ENCODE peak calls at places on chromosomes 1 and 21, in six cellular contexts. X is left ventricle myocardium inferior; V is H1; L is mucosa of descending colon; T is AG09309; Z is CD8-positive, alpha-beta memory T cell. R is an unnamed sample.

GRCh38 chr1:119286587-119287181 is 81.9 kb upstream of the HAO2 start:
- DNase-seq in L (no peak), T (no peak), X (no peak), Z (no peak), V (peak), R (peak)

GRCh38 chr1:107529511-107530149 is 388.8 kb downstream of the NTNG1 start:
- DNase-seq in X (no peak), V (no peak), Z (no peak), T (peak), L (no peak), R (peak)

GRCh38 chr1:69710484-69710883 is 142.8 kb downstream of the LRRC7 start:
- DNase-seq in X (no peak), T (no peak), L (no peak), Z (no peak), V (no peak), R (no peak)

GRCh38 chr1:172727956-172728603 is 69.2 kb downstream of the FASLG start:
- DNase-seq in Z (no peak), L (no peak), X (no peak), T (no peak), V (peak), R (peak)

GRCh38 chr1:6743189-6744101 is 41.8 kb upstream of the CAMTA1 start:
- DNase-seq in X (peak), Z (no peak), V (peak), L (no peak), T (peak), R (no peak)

GRCh38 chr1:203296456-203297073 is 8.8 kb upstream of the BTG2 start:
- DNase-seq in Z (no peak), V (no peak), X (no peak), T (no peak), L (no peak), R (no peak)

GRCh38 chr1:22683547-22683946 is 27.1 kb upstream of the EPHB2 start:
- DNase-seq in X (no peak), Z (no peak), V (no peak), L (no peak), T (no peak), R (no peak)

GRCh38 chr1:205813755-205814058 is 709 bp upstream of the SLC41A1 start:
- DNase-seq in Z (peak), T (no peak), V (no peak), X (peak), L (peak), R (no peak)

GRCh38 chr1:245673920-245674414 is 519.2 kb downstream of the KIF26B start:
- DNase-seq in V (no peak), T (peak), Z (no peak), X (no peak), L (no peak), R (no peak)

GRCh38 chr1:7003676-7004075 is 218.4 kb downstream of the CAMTA1 start:
- DNase-seq in X (no peak), Z (no peak), T (no peak), L (no peak), V (no peak), R (no peak)

GRCh38 chr1:9629445-9630201 is 21.9 kb upstream of the PIK3CD start:
- DNase-seq in V (peak), L (peak), Z (peak), T (no peak), X (peak), R (no peak)

GRCh38 chr21:27369962-27370578 is 403.2 kb upstream of the ADAMTS5 start:
- DNase-seq in X (no peak), L (no peak), V (no peak), Z (no peak), T (no peak), R (peak)

GRCh38 chr1:168696125-168696524 is 32.9 kb downstream of the DPT start:
- DNase-seq in X (no peak), Z (no peak), V (no peak), T (no peak), L (no peak), R (no peak)

GRCh38 chr1:112515311-112516009 is 6.7 kb downstream of the WNT2B start:
- DNase-seq in X (no peak), V (no peak), L (no peak), T (no peak), Z (no peak), R (no peak)

GRCh38 chr1:15139654-15140350 is 13.7 kb upstream of the TMEM51 start:
- DNase-seq in L (no peak), X (peak), T (no peak), V (peak), Z (no peak), R (no peak)

GRCh38 chr1:42013881-42014470 is 95.3 kb upstream of the HIVEP3 start:
- DNase-seq in Z (no peak), T (no peak), L (no peak), V (no peak), X (no peak), R (no peak)

GRCh38 chr1:207959141-207959825 is 48.4 kb upstream of the CD34 start:
- DNase-seq in T (no peak), V (peak), X (peak), L (peak), Z (no peak), R (no peak)

GRCh38 chr21:16033193-16033592 is 303.4 kb downstream of the USP25 start:
- DNase-seq in X (no peak), L (no peak), V (no peak), Z (no peak), T (no peak), R (no peak)

GRCh38 chr1:205448540-205449253 is 7.1 kb downstream of the BLACAT1 start:
- DNase-seq in X (no peak), L (no peak), Z (no peak), V (peak), T (no peak), R (peak)

GRCh38 chr1:109969430-109969829 is 15.1 kb upstream of the AHCYL1 start:
- DNase-seq in T (peak), L (no peak), X (no peak), Z (no peak), V (no peak), R (no peak)

GRCh38 chr1:59432531-59433439 is 135.9 kb downstream of the FGGY start:
- DNase-seq in X (no peak), V (no peak), T (no peak), Z (no peak), L (no peak), R (no peak)

GRCh38 chr1:22861764-22862440 is 110.8 kb downstream of the LACTBL1 start:
- DNase-seq in X (no peak), V (peak), Z (no peak), T (peak), L (no peak), R (no peak)

GRCh38 chr1:44407430-44408180 is 2.5 kb downstream of the RNF220 start:
- DNase-seq in T (no peak), L (no peak), X (no peak), Z (no peak), V (peak), R (no peak)

GRCh38 chr1:54401799-54402198 is 4.4 kb downstream of the SSBP3 start:
- DNase-seq in X (no peak), Z (no peak), V (no peak), L (no peak), T (no peak), R (no peak)

GRCh38 chr1:88979054-88979748 is 13.2 kb downstream of the KYAT3 start:
- DNase-seq in V (no peak), X (no peak), T (no peak), L (no peak), Z (no peak), R (no peak)

GRCh38 chr1:234597894-234598293 is 12.1 kb downstream of the IRF2BP2 start:
- DNase-seq in L (no peak), X (peak), T (no peak), Z (peak), V (no peak), R (no peak)

GRCh38 chr1:54247858-54248257 is 47.9 kb downstream of the MRPL37 start:
- DNase-seq in V (no peak), X (no peak), L (no peak), T (no peak), Z (no peak), R (no peak)

GRCh38 chr1:165831146-165831545 is 3.7 kb downstream of the UCK2 start:
- DNase-seq in X (no peak), T (no peak), V (no peak), Z (no peak), L (no peak), R (no peak)

GRCh38 chr1:165828103-165828558 is 717 bp downstream of the UCK2 start:
- DNase-seq in L (peak), X (peak), T (no peak), Z (peak), V (peak), R (peak)

GRCh38 chr1:165828581-165829329 is 1.3 kb downstream of the UCK2 start:
- DNase-seq in L (peak), V (peak), X (peak), Z (no peak), T (peak), R (peak)

GRCh38 chr1:165827199-165828102 is at the start of gene UCK2:
- DNase-seq in T (no peak), V (peak), Z (peak), L (peak), X (peak), R (peak)

DNA sequence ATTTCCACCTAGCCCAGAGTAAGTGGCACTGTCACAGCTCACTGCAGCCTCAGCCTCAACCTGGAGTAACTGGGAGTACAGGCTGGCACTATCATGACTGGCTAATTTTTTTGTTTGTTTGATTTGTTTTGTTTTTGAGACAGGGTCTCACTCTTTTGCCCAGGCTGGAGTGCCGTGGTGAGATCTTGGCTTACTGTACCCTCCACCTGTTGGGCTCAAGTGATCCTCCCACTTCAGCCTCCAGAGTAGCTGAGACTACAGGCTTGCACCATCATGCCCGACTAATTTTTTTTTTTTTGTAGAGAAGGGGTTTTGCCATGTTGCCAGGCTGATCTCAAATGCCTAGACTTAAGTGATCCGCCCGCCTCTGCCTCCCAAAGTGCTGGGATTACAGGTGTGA is 2.5 kb downstream of the UCK2 start:
- DNase-seq in V (no peak), Z (no peak), T (no peak), X (no peak), L (no peak), R (no peak)
- H3K4me3 ChIP-seq in V (no peak), Z (no peak), T (no peak), X (no peak), L (no peak), R (no peak)

DNA sequence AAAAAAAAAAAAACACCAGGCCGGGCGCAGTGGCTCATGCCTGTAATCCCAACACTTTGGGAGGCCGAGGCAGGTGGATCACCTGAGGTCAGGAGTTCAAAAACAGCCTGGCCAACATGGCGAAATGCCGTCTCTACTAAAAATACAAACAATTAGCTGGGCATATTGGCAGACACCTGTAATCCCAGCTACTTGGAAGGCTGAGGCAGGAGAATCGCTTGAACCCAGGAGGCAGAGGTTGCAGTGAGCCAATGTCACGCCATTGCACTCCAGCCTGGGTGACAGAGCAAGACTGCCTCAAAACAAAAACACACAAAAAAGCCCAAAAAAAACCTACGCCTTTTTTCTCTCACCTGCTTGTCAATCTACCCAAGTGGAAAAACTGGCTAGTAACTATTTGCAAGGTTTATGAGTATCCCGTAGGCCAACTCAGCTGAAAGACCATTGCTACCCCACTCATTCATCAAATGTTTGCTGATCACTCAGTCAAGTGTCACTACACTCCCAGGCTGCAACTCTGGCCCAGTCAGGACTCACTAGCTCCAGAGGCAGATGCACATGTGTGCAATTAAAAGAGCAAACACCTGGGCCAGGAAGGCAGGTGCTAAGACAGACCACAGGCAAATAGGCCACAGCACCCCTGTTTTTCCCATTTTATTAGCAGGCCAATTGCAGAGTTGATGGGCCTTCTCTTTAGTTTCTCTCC is 2.0 kb downstream of the CSRP1 start:
- DNase-seq in L (no peak), Z (no peak), V (no peak), X (no peak), T (no peak), R (no peak)
- H3K4me3 ChIP-seq in L (no peak), Z (no peak), V (no peak), X (peak), T (peak), R (no peak)

DNA sequence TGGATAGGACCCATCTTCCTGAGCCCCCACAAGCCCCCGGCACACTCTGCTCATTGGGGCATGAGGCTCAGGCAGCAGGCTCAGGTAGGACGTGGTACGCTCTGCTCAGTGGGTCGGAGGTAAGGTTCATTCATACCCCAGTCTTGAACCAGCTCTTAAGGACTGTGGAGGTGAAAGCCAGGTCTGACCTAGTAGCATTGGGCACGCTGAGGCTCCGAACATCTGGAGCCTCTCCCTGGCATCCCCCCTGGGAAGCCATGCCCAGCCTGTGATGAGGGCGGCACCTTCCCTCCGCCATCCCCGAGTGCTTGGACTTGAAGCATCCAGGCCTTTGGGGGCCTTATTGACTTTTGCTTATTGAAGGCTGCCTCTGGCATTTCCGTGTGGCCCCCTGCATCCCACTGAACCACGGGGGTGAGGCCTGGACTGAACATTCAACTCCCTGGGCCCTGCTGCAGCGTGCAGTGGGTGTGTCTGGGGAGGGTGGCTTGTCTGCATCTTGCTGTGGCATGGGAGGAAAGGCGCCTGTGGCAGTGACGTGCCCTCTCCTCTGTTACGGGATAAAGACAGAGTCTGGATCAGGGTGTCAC is 50.0 kb downstream of the FAAP20 start:
- DNase-seq in V (no peak), T (no peak), L (no peak), Z (no peak), X (peak), R (no peak)
- H3K4me3 ChIP-seq in V (no peak), T (no peak), L (no peak), Z (no peak), X (no peak), R (no peak)

GRCh38 chr1:1419363-1419811 is 1.7 kb downstream of the ANKRD65 start:
- DNase-seq in V (no peak), L (peak), Z (no peak), X (no peak), T (no peak), R (no peak)
- H3K4me3 ChIP-seq in V (peak), L (no peak), Z (no peak), X (peak), T (no peak), R (no peak)

GRCh38 chr1:43373034-43373940 is 5.5 kb upstream of the ELOVL1 start:
- DNase-seq in T (peak), V (no peak), L (no peak), X (peak), Z (no peak), R (no peak)
- H3K4me3 ChIP-seq in T (no peak), V (no peak), L (no peak), X (no peak), Z (no peak), R (no peak)

GRCh38 chr1:181482521-181483083 is 715 bp upstream of the CACNA1E start:
- DNase-seq in X (no peak), V (peak), Z (no peak), L (peak), T (no peak), R (peak)
- H3K4me3 ChIP-seq in X (peak), V (peak), Z (no peak), L (no peak), T (no peak), R (peak)

GRCh38 chr1:170664828-170665617 is 1.1 kb downstream of the PRRX1 start:
- DNase-seq in X (peak), Z (no peak), V (no peak), L (peak), T (no peak), R (no peak)

GRCh38 chr1:170664283-170664827 is 424 bp downstream of the PRRX1 start:
- DNase-seq in X (peak), Z (no peak), V (peak), L (no peak), T (no peak), R (no peak)

GRCh38 chr1:170666661-170667060 is 2.7 kb downstream of the PRRX1 start:
- DNase-seq in V (peak), Z (no peak), L (no peak), X (no peak), T (no peak), R (no peak)

GRCh38 chr1:170663441-170664282 is at the start of gene PRRX1:
- DNase-seq in X (no peak), T (no peak), Z (no peak), V (no peak), L (no peak), R (no peak)

DNA sequence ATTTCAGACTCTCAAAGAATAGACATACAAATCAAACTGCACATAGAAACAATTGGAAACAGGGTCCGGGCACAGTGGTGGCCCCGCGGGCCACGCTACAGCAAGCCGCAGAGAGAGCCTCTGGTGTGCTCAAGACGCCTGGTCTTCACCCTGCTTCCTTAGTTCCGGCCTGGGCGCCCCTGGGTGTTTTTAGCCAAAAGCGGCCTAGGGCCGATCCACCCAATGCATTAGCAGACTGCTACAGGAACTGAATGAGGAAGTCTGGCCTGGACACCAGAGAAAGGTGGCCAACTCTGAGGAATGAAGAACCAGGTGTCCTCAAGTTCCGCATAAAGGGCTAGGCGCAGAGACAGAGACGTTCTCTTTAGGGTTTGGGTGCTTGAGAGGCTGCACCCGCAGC is 1.7 kb downstream of the PRRX1 start:
- DNase-seq in L (no peak), V (peak), T (no peak), X (no peak), Z (no peak), R (no peak)
- H3K4me3 ChIP-seq in L (no peak), V (no peak), T (peak), X (peak), Z (no peak), R (no peak)

GRCh38 chr1:51731998-51732397 is 115.1 kb downstream of the OSBPL9 start:
- DNase-seq in V (no peak), T (no peak), X (no peak), L (no peak), Z (no peak), R (no peak)
- H3K4me3 ChIP-seq in V (no peak), T (no peak), X (no peak), L (no peak), Z (no peak), R (no peak)

DNA sequence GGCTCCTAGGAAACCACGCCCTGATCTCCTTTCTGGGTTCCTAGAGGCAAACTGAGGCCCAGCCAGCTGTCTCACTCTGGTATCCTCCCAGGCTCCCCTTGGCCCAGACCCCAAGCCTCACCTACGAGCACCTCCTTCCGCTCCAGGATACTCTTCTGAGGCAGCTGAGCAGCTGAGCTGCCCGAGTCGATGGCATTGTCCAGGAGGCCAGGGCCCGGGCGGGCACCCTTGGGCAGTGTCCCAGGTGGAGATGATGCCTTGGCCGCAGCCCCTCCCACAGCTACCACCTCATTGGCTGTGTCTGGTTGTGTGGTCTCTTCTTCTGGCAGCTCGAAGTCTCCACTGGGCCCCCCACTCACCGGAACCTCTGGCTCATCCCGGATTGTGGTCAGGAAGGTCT is 34.4 kb downstream of the SDC3 start:
- DNase-seq in V (no peak), T (no peak), Z (no peak), L (no peak), X (no peak), R (no peak)
- H3K4me3 ChIP-seq in V (no peak), T (no peak), Z (no peak), L (no peak), X (no peak), R (no peak)